ENCODE peak calls at places on chromosome 10, in eight cellular contexts. X is body of pancreas, S is uterus, G is breast epithelium, B is gastrocnemius medialis, O is right lobe of liver, Z is A549, R is heart left ventricle. T is an unnamed sample.

GRCh38 chr10:70053896-70054641 is 1.4 kb downstream of the MACROH2A2 start:
- DNase-seq in X (peak), S (no peak), G (no peak), B (no peak), O (no peak), Z (peak), R (peak), T (no peak)

GRCh38 chr10:120480065-120480600 is 23.1 kb downstream of the PLPP4 start:
- DNase-seq in X (no peak), S (no peak), G (no peak), B (no peak), O (no peak), Z (no peak), R (no peak), T (no peak)

GRCh38 chr10:131723601-131724530 is 176.9 kb upstream of the PPP2R2D start:
- DNase-seq in X (peak), S (no peak), G (no peak), B (no peak), O (peak), Z (no peak), R (no peak), T (no peak)

GRCh38 chr10:126376956-126377355 is 11.3 kb downstream of the ADAM12 start:
- DNase-seq in X (no peak), S (no peak), G (no peak), B (no peak), O (no peak), Z (no peak), R (no peak), T (no peak)

GRCh38 chr10:44946201-44946600 is 13.4 kb upstream of the RASSF4 start:
- DNase-seq in X (peak), S (no peak), G (no peak), B (no peak), O (no peak), Z (no peak), R (no peak), T (no peak)

GRCh38 chr10:24866615-24867583 is 85.5 kb downstream of the PRTFDC1 start:
- DNase-seq in X (no peak), S (peak), G (peak), B (no peak), O (no peak), Z (peak), R (peak), T (peak)

GRCh38 chr10:110226555-110226925 is 19.1 kb downstream of the MXI1 start:
- DNase-seq in X (peak), S (peak), G (peak), B (peak), O (peak), Z (peak), R (peak), T (peak)

GRCh38 chr10:3427316-3427715 is 254.7 kb upstream of the PITRM1 start:
- DNase-seq in X (no peak), S (no peak), G (no peak), B (no peak), O (no peak), Z (no peak), R (no peak), T (no peak)

GRCh38 chr10:91054325-91054724 is 133.4 kb upstream of the ANKRD1 start:
- DNase-seq in X (no peak), S (no peak), G (no peak), B (no peak), O (no peak), Z (no peak), R (no peak), T (no peak)

GRCh38 chr10:77351386-77351785 is 286.2 kb downstream of the KCNMA1 start:
- DNase-seq in X (no peak), S (no peak), G (no peak), B (no peak), O (no peak), Z (peak), R (no peak), T (no peak)

GRCh38 chr10:110820321-110820814 is 51.4 kb upstream of the PDCD4 start:
- DNase-seq in X (no peak), S (peak), G (peak), B (peak), O (no peak), Z (no peak), R (peak), T (no peak)

GRCh38 chr10:45427956-45428338 is 53.9 kb downstream of the ALOX5 start:
- DNase-seq in X (no peak), S (no peak), G (no peak), B (no peak), O (no peak), Z (no peak), R (no peak), T (no peak)

GRCh38 chr10:22280078-22280477 is 36.1 kb upstream of the COMMD3 start:
- DNase-seq in X (no peak), S (no peak), G (no peak), B (no peak), O (no peak), Z (no peak), R (no peak), T (no peak)

GRCh38 chr10:43396061-43396927 is 12.7 kb downstream of the HNRNPF start:
- DNase-seq in X (peak), S (peak), G (peak), B (peak), O (peak), Z (peak), R (peak), T (peak)

GRCh38 chr10:73888514-73888913 is 14.2 kb upstream of the CAMK2G start:
- DNase-seq in X (no peak), S (no peak), G (peak), B (no peak), O (no peak), Z (no peak), R (no peak), T (no peak)

GRCh38 chr10:98430427-98430826 is 15.4 kb upstream of the PYROXD2 start:
- DNase-seq in X (no peak), S (no peak), G (no peak), B (no peak), O (no peak), Z (no peak), R (no peak), T (no peak)

GRCh38 chr10:57983226-57983870 is 284.3 kb downstream of the IPMK start:
- DNase-seq in X (no peak), S (no peak), G (no peak), B (no peak), O (no peak), Z (no peak), R (no peak), T (no peak)

GRCh38 chr10:84205049-84205852 is 10.9 kb downstream of the CDHR1 start:
- DNase-seq in X (no peak), S (no peak), G (peak), B (no peak), O (no peak), Z (peak), R (peak), T (no peak)

DNA sequence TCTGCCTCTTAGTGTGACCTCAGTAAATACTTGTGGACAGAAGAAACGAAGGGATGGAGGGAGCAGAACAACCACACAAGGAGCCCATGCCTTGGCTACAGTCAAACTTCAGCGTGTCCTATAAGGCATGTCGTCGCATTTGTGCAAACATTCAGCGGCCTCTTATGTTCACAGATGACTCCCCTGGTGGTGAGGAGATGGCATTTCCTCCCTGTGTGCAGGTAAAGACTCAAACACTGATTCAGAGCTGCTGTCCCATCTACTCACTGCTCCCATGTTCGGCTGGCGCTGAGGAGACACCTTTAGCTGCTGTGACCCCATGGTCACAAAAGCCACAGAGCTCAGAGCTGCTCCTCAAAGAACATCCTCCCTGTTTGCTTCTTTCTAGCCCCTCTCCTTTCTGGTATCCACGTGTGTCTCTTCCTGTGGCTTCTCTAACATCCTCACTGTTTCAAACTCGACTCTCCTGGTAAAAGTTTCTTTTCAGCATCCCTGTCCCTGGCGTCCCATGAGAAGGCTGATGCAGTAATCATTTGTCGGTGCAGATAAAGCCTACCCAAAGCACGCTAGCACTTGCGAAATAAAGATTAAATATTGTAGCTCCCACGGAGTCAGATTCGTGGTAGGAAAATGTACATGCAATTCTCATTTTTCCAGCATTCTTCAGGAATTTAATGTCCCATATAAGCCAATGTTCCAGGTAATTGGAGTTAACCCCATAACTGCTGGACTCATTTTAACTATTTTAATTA is 124.9 kb upstream of the NEBL start:
- DNase-seq in X (no peak), S (no peak), G (no peak), B (no peak), O (no peak), Z (peak), R (no peak), T (no peak)
- TF ChIP-seq CTCF in X (no peak), S (no peak), G (no peak), B (no peak), O (no peak), Z (no peak), R (no peak), T (no peak)

GRCh38 chr10:17233534-17233933 is 5.5 kb downstream of the VIM start:
- DNase-seq in X (peak), S (peak), G (no peak), B (no peak), O (no peak), Z (no peak), R (no peak), T (peak)
- H3K4me3 ChIP-seq in X (no peak), S (no peak), G (peak), B (peak), O (no peak), Z (no peak), R (peak), T (no peak)

GRCh38 chr10:96043157-96043894 is at the start of gene CCNJ:
- DNase-seq in X (peak), S (peak), G (peak), B (peak), O (peak), Z (peak), R (peak), T (peak)
- TF ChIP-seq POLR2A in X (peak), S (peak), G (no peak), B (peak), O (peak), Z (peak), R (peak), T (no peak)

GRCh38 chr10:88165849-88166271 is 302.4 kb downstream of the PTEN start:
- DNase-seq in X (no peak), S (no peak), G (no peak), B (no peak), O (no peak), Z (no peak), R (no peak), T (no peak)

GRCh38 chr10:88161070-88161469 is 297.6 kb downstream of the PTEN start:
- DNase-seq in X (no peak), S (no peak), G (no peak), B (no peak), O (no peak), Z (no peak), R (no peak), T (no peak)

GRCh38 chr10:88164471-88164870 is 301.0 kb downstream of the PTEN start:
- DNase-seq in X (no peak), S (no peak), G (no peak), B (no peak), O (no peak), Z (no peak), R (no peak), T (no peak)

GRCh38 chr10:88162852-88163251 is 299.4 kb downstream of the PTEN start:
- DNase-seq in X (no peak), S (no peak), G (no peak), B (no peak), O (no peak), Z (no peak), R (no peak), T (no peak)

DNA sequence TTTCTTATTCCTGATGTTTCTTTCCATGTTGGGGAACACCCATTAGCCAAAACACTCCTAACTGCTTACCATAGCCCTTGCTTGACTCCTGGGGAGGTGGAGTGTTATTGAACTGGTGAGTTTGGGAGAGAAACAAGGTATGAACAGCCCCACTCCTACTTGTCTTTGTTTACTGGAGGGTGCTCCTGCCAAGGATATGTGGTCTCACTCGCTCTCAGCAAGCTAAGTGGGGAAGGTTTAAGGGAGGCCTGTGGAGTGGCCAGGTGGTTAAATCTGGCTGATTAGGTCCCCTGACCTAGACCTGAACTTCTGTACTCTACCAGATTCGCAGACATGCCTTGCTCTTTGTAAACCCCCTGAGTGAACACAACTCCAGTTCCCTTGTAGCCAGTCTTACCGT is 300.1 kb downstream of the PTEN start:
- DNase-seq in X (no peak), S (no peak), G (no peak), B (no peak), O (no peak), Z (no peak), R (no peak), T (no peak)
- TF ChIP-seq CTCF in X (no peak), S (no peak), G (no peak), B (no peak), O (no peak), Z (no peak), R (no peak), T (no peak)

T was measured in lower leg skin.